ENCODE peak calls at places on chromosomes 2 and 18, in nine cellular contexts. One of them, this sample, is unnamed.

GRCh38 chr2:46849080-46849715 is 66.4 kb downstream of the MCFD2 start:
- DNase-seq in K562: peak; percentile 50
- DNase-seq in fibroblast of pulmonary artery: peak; percentile 75
- DNase-seq in retinal pigment epithelial cell: peak; percentile 93
- DNase-seq in IMR-90: peak; percentile 76
- DNase-seq in left ventricle myocardium inferior: no peak
- DNase-seq in NB4: no peak
- DNase-seq in pancreas: no peak
- DNase-seq in cardiac fibroblast: peak; percentile 70
- DNase-seq in this sample: no peak

GRCh38 chr2:228782281-228782680 is 488.8 kb downstream of the PID1 start:
- DNase-seq in K562: no peak
- DNase-seq in fibroblast of pulmonary artery: no peak
- DNase-seq in retinal pigment epithelial cell: no peak
- DNase-seq in IMR-90: no peak
- DNase-seq in left ventricle myocardium inferior: no peak
- DNase-seq in NB4: no peak
- DNase-seq in pancreas: no peak
- DNase-seq in cardiac fibroblast: no peak
- DNase-seq in this sample: no peak

GRCh38 chr2:46810195-46810594 is 105.4 kb downstream of the MCFD2 start:
- DNase-seq in K562: no peak
- DNase-seq in fibroblast of pulmonary artery: no peak
- DNase-seq in retinal pigment epithelial cell: no peak
- DNase-seq in IMR-90: no peak
- DNase-seq in left ventricle myocardium inferior: no peak
- DNase-seq in NB4: no peak
- DNase-seq in pancreas: no peak
- DNase-seq in cardiac fibroblast: no peak
- DNase-seq in this sample: no peak

GRCh38 chr2:217279571-217279970 is 419.7 kb upstream of the TNP1 start:
- DNase-seq in K562: no peak
- DNase-seq in fibroblast of pulmonary artery: peak; percentile 85
- DNase-seq in retinal pigment epithelial cell: peak; percentile 23
- DNase-seq in IMR-90: peak; percentile 96
- DNase-seq in left ventricle myocardium inferior: no peak
- DNase-seq in NB4: no peak
- DNase-seq in pancreas: no peak
- DNase-seq in cardiac fibroblast: peak; percentile 82
- DNase-seq in this sample: peak; percentile 64

GRCh38 chr2:224870341-224870740 is 154.2 kb upstream of the CCDC195 start:
- DNase-seq in K562: no peak
- DNase-seq in fibroblast of pulmonary artery: no peak
- DNase-seq in retinal pigment epithelial cell: no peak
- DNase-seq in IMR-90: peak; percentile 61
- DNase-seq in left ventricle myocardium inferior: no peak
- DNase-seq in NB4: no peak
- DNase-seq in pancreas: no peak
- DNase-seq in cardiac fibroblast: no peak
- DNase-seq in this sample: no peak

GRCh38 chr2:159209341-159210306 is 76.9 kb downstream of the WDSUB1 start:
- DNase-seq in K562: no peak
- DNase-seq in fibroblast of pulmonary artery: no peak
- DNase-seq in retinal pigment epithelial cell: no peak
- DNase-seq in IMR-90: no peak
- DNase-seq in left ventricle myocardium inferior: no peak
- DNase-seq in NB4: no peak
- DNase-seq in pancreas: no peak
- DNase-seq in cardiac fibroblast: no peak
- DNase-seq in this sample: no peak

GRCh38 chr2:187001248-187001647 is 152.3 kb upstream of the ZSWIM2 start:
- DNase-seq in K562: no peak
- DNase-seq in fibroblast of pulmonary artery: no peak
- DNase-seq in retinal pigment epithelial cell: no peak
- DNase-seq in IMR-90: no peak
- DNase-seq in left ventricle myocardium inferior: no peak
- DNase-seq in NB4: no peak
- DNase-seq in pancreas: no peak
- DNase-seq in cardiac fibroblast: no peak
- DNase-seq in this sample: no peak

GRCh38 chr2:28639836-28640235 is 111.8 kb upstream of the PPP1CB start:
- DNase-seq in K562: no peak
- DNase-seq in fibroblast of pulmonary artery: no peak
- DNase-seq in retinal pigment epithelial cell: no peak
- DNase-seq in IMR-90: no peak
- DNase-seq in left ventricle myocardium inferior: no peak
- DNase-seq in NB4: no peak
- DNase-seq in pancreas: no peak
- DNase-seq in cardiac fibroblast: no peak
- DNase-seq in this sample: peak; percentile 95

GRCh38 chr2:33167655-33168245 is 221.0 kb downstream of the LTBP1 start:
- DNase-seq in K562: no peak
- DNase-seq in fibroblast of pulmonary artery: no peak
- DNase-seq in retinal pigment epithelial cell: no peak
- DNase-seq in IMR-90: peak; percentile 33
- DNase-seq in left ventricle myocardium inferior: no peak
- DNase-seq in NB4: no peak
- DNase-seq in pancreas: no peak
- DNase-seq in cardiac fibroblast: no peak
- DNase-seq in this sample: no peak

GRCh38 chr18:56900195-56901094 is 246.4 kb upstream of the BOD1L2 start:
- DNase-seq in K562: no peak
- DNase-seq in fibroblast of pulmonary artery: no peak
- DNase-seq in retinal pigment epithelial cell: no peak
- DNase-seq in IMR-90: no peak
- DNase-seq in left ventricle myocardium inferior: no peak
- DNase-seq in NB4: no peak
- DNase-seq in pancreas: no peak
- DNase-seq in cardiac fibroblast: no peak
- DNase-seq in this sample: no peak

GRCh38 chr2:74917702-74918619 is 40.5 kb upstream of the POLE4 start:
- DNase-seq in K562: no peak
- DNase-seq in fibroblast of pulmonary artery: peak; percentile 60
- DNase-seq in retinal pigment epithelial cell: no peak
- DNase-seq in IMR-90: peak; percentile 96
- DNase-seq in left ventricle myocardium inferior: no peak
- DNase-seq in NB4: peak; percentile 22
- DNase-seq in pancreas: no peak
- DNase-seq in cardiac fibroblast: peak; percentile 66
- DNase-seq in this sample: peak; percentile 71

GRCh38 chr2:69309336-69310048 is 77.5 kb downstream of the GFPT1 start:
- DNase-seq in K562: peak; percentile 28
- DNase-seq in fibroblast of pulmonary artery: peak; percentile 81
- DNase-seq in retinal pigment epithelial cell: no peak
- DNase-seq in IMR-90: peak; percentile 64
- DNase-seq in left ventricle myocardium inferior: peak; percentile 31
- DNase-seq in NB4: no peak
- DNase-seq in pancreas: no peak
- DNase-seq in cardiac fibroblast: peak; percentile 86
- DNase-seq in this sample: no peak

GRCh38 chr2:99079226-99079625 is 62.3 kb upstream of the C2orf15 start:
- DNase-seq in K562: no peak
- DNase-seq in fibroblast of pulmonary artery: peak; percentile 7
- DNase-seq in retinal pigment epithelial cell: no peak
- DNase-seq in IMR-90: no peak
- DNase-seq in left ventricle myocardium inferior: no peak
- DNase-seq in NB4: no peak
- DNase-seq in pancreas: no peak
- DNase-seq in cardiac fibroblast: no peak
- DNase-seq in this sample: no peak

GRCh38 chr2:10084956-10085851 is 5.0 kb upstream of the CYS1 start:
- DNase-seq in K562: no peak
- DNase-seq in fibroblast of pulmonary artery: no peak
- DNase-seq in retinal pigment epithelial cell: no peak
- DNase-seq in IMR-90: no peak
- DNase-seq in left ventricle myocardium inferior: no peak
- DNase-seq in NB4: no peak
- DNase-seq in pancreas: no peak
- DNase-seq in cardiac fibroblast: no peak
- DNase-seq in this sample: no peak

GRCh38 chr2:19874726-19875125 is 27.1 kb downstream of the TTC32 start:
- DNase-seq in K562: no peak
- DNase-seq in fibroblast of pulmonary artery: no peak
- DNase-seq in retinal pigment epithelial cell: no peak
- DNase-seq in IMR-90: no peak
- DNase-seq in left ventricle myocardium inferior: no peak
- DNase-seq in NB4: no peak
- DNase-seq in pancreas: no peak
- DNase-seq in cardiac fibroblast: no peak
- DNase-seq in this sample: no peak

GRCh38 chr2:241890524-241891235 is 21.2 kb downstream of the RTP5 start:
- DNase-seq in K562: no peak
- DNase-seq in fibroblast of pulmonary artery: no peak
- DNase-seq in retinal pigment epithelial cell: no peak
- DNase-seq in IMR-90: no peak
- DNase-seq in left ventricle myocardium inferior: no peak
- DNase-seq in NB4: no peak
- DNase-seq in pancreas: peak; percentile 78
- DNase-seq in cardiac fibroblast: no peak
- DNase-seq in this sample: no peak

GRCh38 chr2:241885701-241886643 is 16.4 kb downstream of the RTP5 start:
- DNase-seq in K562: no peak
- DNase-seq in fibroblast of pulmonary artery: no peak
- DNase-seq in retinal pigment epithelial cell: no peak
- DNase-seq in IMR-90: no peak
- DNase-seq in left ventricle myocardium inferior: no peak
- DNase-seq in NB4: peak; percentile 36
- DNase-seq in pancreas: no peak
- DNase-seq in cardiac fibroblast: no peak
- DNase-seq in this sample: no peak

GRCh38 chr2:241886840-241887447 is 17.4 kb downstream of the RTP5 start:
- DNase-seq in K562: no peak
- DNase-seq in fibroblast of pulmonary artery: no peak
- DNase-seq in retinal pigment epithelial cell: no peak
- DNase-seq in IMR-90: no peak
- DNase-seq in left ventricle myocardium inferior: no peak
- DNase-seq in NB4: no peak
- DNase-seq in pancreas: no peak
- DNase-seq in cardiac fibroblast: no peak
- DNase-seq in this sample: no peak

GRCh38 chr2:241888641-241889040 is 19.1 kb downstream of the RTP5 start:
- DNase-seq in K562: no peak
- DNase-seq in fibroblast of pulmonary artery: no peak
- DNase-seq in retinal pigment epithelial cell: no peak
- DNase-seq in IMR-90: no peak
- DNase-seq in left ventricle myocardium inferior: no peak
- DNase-seq in NB4: no peak
- DNase-seq in pancreas: no peak
- DNase-seq in cardiac fibroblast: no peak
- DNase-seq in this sample: no peak

GRCh38 chr2:241887806-241888522 is 18.4 kb downstream of the RTP5 start:
- DNase-seq in K562: no peak
- DNase-seq in fibroblast of pulmonary artery: no peak
- DNase-seq in retinal pigment epithelial cell: no peak
- DNase-seq in IMR-90: no peak
- DNase-seq in left ventricle myocardium inferior: no peak
- DNase-seq in NB4: no peak
- DNase-seq in pancreas: no peak
- DNase-seq in cardiac fibroblast: no peak
- DNase-seq in this sample: no peak
- TF ChIP-seq CTCF in K562: no peak
- TF ChIP-seq CTCF in fibroblast of pulmonary artery: no peak
- TF ChIP-seq CTCF in retinal pigment epithelial cell: no peak
- TF ChIP-seq CTCF in IMR-90: no peak
- TF ChIP-seq CTCF in left ventricle myocardium inferior: no peak
- TF ChIP-seq CTCF in NB4: no peak
- TF ChIP-seq CTCF in pancreas: no peak
- TF ChIP-seq CTCF in cardiac fibroblast: no peak
- TF ChIP-seq CTCF in this sample: no peak

DNA sequence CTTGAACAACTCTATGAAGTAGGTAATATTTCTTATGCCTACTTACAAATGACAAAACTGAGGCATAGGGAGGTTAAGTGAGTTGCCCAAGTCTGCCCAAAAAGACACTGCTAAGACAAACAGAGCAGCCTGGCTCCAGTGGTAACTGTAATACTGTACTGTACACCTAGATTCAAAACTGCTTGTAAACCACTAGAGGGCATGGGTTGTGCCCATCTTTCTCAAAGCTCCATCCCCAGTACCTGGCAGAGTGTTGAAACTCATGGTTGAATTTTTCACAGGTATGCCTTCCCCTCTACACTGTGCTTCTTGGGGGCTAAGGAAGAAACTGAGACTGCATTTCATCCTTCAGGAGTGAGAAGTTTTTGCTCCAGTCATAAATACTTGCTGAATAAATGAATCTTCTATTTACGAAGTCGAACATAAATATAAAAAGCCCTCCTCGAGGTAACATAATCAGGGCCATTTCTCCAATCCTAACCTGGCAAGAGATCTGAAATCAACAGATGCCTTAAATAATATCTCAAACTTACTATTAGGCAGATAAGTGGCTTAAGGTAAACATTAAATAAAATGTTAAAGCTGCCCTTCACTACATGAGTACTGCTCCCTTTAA is 2.0 kb downstream of the PPP4R1 start:
- DNase-seq in K562: no peak
- DNase-seq in fibroblast of pulmonary artery: peak; percentile 60
- DNase-seq in retinal pigment epithelial cell: no peak
- DNase-seq in IMR-90: peak; percentile 58
- DNase-seq in left ventricle myocardium inferior: no peak
- DNase-seq in NB4: peak; percentile 62
- DNase-seq in pancreas: no peak
- DNase-seq in cardiac fibroblast: peak; percentile 69
- DNase-seq in this sample: no peak
- H3K4me3 ChIP-seq in K562: peak overlapping the region; percentile 84
- H3K4me3 ChIP-seq in fibroblast of pulmonary artery: peak overlapping the region; percentile 83
- H3K4me3 ChIP-seq in retinal pigment epithelial cell: peak overlapping the region; percentile 67
- H3K4me3 ChIP-seq in IMR-90: peak overlapping the region; percentile 81
- H3K4me3 ChIP-seq in left ventricle myocardium inferior: peak overlapping the region; percentile 82
- H3K4me3 ChIP-seq in NB4: peak overlapping the region; percentile 75
- H3K4me3 ChIP-seq in pancreas: peak overlapping the region; percentile 71
- H3K4me3 ChIP-seq in cardiac fibroblast: peak overlapping the region; percentile 79
- H3K4me3 ChIP-seq in this sample: peak overlapping the region; percentile 93

GRCh38 chr18:34548973-34549294 is 161.2 kb upstream of the DTNA start:
- DNase-seq in K562: no peak
- DNase-seq in fibroblast of pulmonary artery: no peak
- DNase-seq in retinal pigment epithelial cell: no peak
- DNase-seq in IMR-90: no peak
- DNase-seq in left ventricle myocardium inferior: no peak
- DNase-seq in NB4: no peak
- DNase-seq in pancreas: no peak
- DNase-seq in cardiac fibroblast: no peak
- DNase-seq in this sample: no peak
- TF ChIP-seq CTCF in K562: no peak
- TF ChIP-seq CTCF in fibroblast of pulmonary artery: no peak
- TF ChIP-seq CTCF in retinal pigment epithelial cell: no peak
- TF ChIP-seq CTCF in IMR-90: no peak
- TF ChIP-seq CTCF in left ventricle myocardium inferior: no peak
- TF ChIP-seq CTCF in NB4: no peak
- TF ChIP-seq CTCF in pancreas: no peak
- TF ChIP-seq CTCF in cardiac fibroblast: no peak
- TF ChIP-seq CTCF in this sample: no peak

DNA sequence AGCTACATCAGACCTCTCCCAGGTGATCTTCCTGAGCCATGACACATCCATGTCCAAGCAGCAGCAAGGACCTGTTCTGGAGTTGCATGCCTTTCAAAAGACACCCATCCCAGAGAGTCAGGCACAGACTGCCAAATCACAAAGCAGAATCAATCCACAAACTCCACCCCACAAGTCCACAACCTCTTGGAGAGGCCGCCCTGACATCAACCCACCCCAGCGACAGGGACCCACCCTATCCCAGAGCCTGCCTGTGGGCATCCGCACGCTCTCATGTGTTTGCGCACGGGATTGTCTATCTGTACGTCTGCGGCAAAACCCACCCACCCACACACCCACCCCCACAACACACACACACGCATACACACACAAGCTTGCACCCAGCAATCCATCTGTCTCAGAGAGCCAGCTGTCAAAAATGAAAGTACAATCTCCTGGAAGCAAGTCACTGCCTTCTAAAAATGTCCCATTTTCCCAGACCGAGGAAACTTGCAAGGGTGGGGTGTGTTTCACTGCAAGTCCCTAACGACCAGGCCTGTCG is 11.9 kb downstream of the SMAD7 start:
- DNase-seq in K562: no peak
- DNase-seq in fibroblast of pulmonary artery: no peak
- DNase-seq in retinal pigment epithelial cell: no peak
- DNase-seq in IMR-90: no peak
- DNase-seq in left ventricle myocardium inferior: no peak
- DNase-seq in NB4: no peak
- DNase-seq in pancreas: no peak
- DNase-seq in cardiac fibroblast: no peak
- DNase-seq in this sample: no peak
- H3K4me3 ChIP-seq in K562: no peak overlapping the region
- H3K4me3 ChIP-seq in fibroblast of pulmonary artery: peak overlapping the region; percentile 27
- H3K4me3 ChIP-seq in retinal pigment epithelial cell: no peak overlapping the region
- H3K4me3 ChIP-seq in IMR-90: no peak overlapping the region
- H3K4me3 ChIP-seq in left ventricle myocardium inferior: peak overlapping the region; percentile 94
- H3K4me3 ChIP-seq in NB4: no peak overlapping the region
- H3K4me3 ChIP-seq in pancreas: no peak overlapping the region
- H3K4me3 ChIP-seq in cardiac fibroblast: no peak overlapping the region
- H3K4me3 ChIP-seq in this sample: peak overlapping the region; percentile 37